ENCODE peak calls at places on chromosomes 16 and 17, in nine cellular contexts. One of them, this sample, is unnamed.

GRCh38 chr17:31427684-31428083 is 36.2 kb downstream of the RAB11FIP4 start:
- DNase-seq in NCI-H2081: no peak
- DNase-seq in stimulated activated CD4-positive, alpha-beta T cell treated with anti-CD3 and anti-CD28 coated beads, Interleukin-15, amount 100 ng/mL, for 24 hours: no peak
- DNase-seq in CD4-positive, alpha-beta T cell: no peak
- DNase-seq in MV-4-11: no peak
- DNase-seq in midbrain: no peak
- DNase-seq in pancreas: peak
- DNase-seq in T follicular helper cell: no peak
- DNase-seq in hepatocyte: no peak
- DNase-seq in this sample: no peak

GRCh38 chr17:58317421-58318064 is 11.1 kb downstream of the TSPOAP1 start:
- DNase-seq in NCI-H2081: peak
- DNase-seq in stimulated activated CD4-positive, alpha-beta T cell treated with anti-CD3 and anti-CD28 coated beads, Interleukin-15, amount 100 ng/mL, for 24 hours: peak
- DNase-seq in CD4-positive, alpha-beta T cell: peak
- DNase-seq in MV-4-11: no peak
- DNase-seq in midbrain: no peak
- DNase-seq in pancreas: peak
- DNase-seq in T follicular helper cell: peak
- DNase-seq in hepatocyte: peak
- DNase-seq in this sample: peak

GRCh38 chr16:1758923-1759322 is 12.4 kb downstream of the NME3 start:
- DNase-seq in NCI-H2081: no peak
- DNase-seq in stimulated activated CD4-positive, alpha-beta T cell treated with anti-CD3 and anti-CD28 coated beads, Interleukin-15, amount 100 ng/mL, for 24 hours: no peak
- DNase-seq in CD4-positive, alpha-beta T cell: no peak
- DNase-seq in MV-4-11: no peak
- DNase-seq in midbrain: no peak
- DNase-seq in pancreas: no peak
- DNase-seq in T follicular helper cell: no peak
- DNase-seq in hepatocyte: no peak
- DNase-seq in this sample: no peak

GRCh38 chr17:32516450-32516849 is 29.7 kb downstream of the CDK5R1 start:
- DNase-seq in NCI-H2081: no peak
- DNase-seq in stimulated activated CD4-positive, alpha-beta T cell treated with anti-CD3 and anti-CD28 coated beads, Interleukin-15, amount 100 ng/mL, for 24 hours: no peak
- DNase-seq in CD4-positive, alpha-beta T cell: no peak
- DNase-seq in MV-4-11: no peak
- DNase-seq in midbrain: no peak
- DNase-seq in pancreas: no peak
- DNase-seq in T follicular helper cell: no peak
- DNase-seq in hepatocyte: no peak
- DNase-seq in this sample: no peak

GRCh38 chr16:49341706-49342105 is 31.9 kb upstream of the C16orf78 start:
- DNase-seq in NCI-H2081: no peak
- DNase-seq in stimulated activated CD4-positive, alpha-beta T cell treated with anti-CD3 and anti-CD28 coated beads, Interleukin-15, amount 100 ng/mL, for 24 hours: no peak
- DNase-seq in CD4-positive, alpha-beta T cell: no peak
- DNase-seq in MV-4-11: no peak
- DNase-seq in midbrain: no peak
- DNase-seq in pancreas: no peak
- DNase-seq in T follicular helper cell: no peak
- DNase-seq in hepatocyte: no peak
- DNase-seq in this sample: no peak

GRCh38 chr17:41989702-41990419 is 23.3 kb downstream of the CNP start:
- DNase-seq in NCI-H2081: no peak
- DNase-seq in stimulated activated CD4-positive, alpha-beta T cell treated with anti-CD3 and anti-CD28 coated beads, Interleukin-15, amount 100 ng/mL, for 24 hours: no peak
- DNase-seq in CD4-positive, alpha-beta T cell: no peak
- DNase-seq in MV-4-11: no peak
- DNase-seq in midbrain: no peak
- DNase-seq in pancreas: no peak
- DNase-seq in T follicular helper cell: no peak
- DNase-seq in hepatocyte: peak
- DNase-seq in this sample: no peak

GRCh38 chr17:49959183-49959935 is 9.6 kb upstream of the DLX4 start:
- DNase-seq in NCI-H2081: no peak
- DNase-seq in stimulated activated CD4-positive, alpha-beta T cell treated with anti-CD3 and anti-CD28 coated beads, Interleukin-15, amount 100 ng/mL, for 24 hours: no peak
- DNase-seq in CD4-positive, alpha-beta T cell: no peak
- DNase-seq in MV-4-11: peak
- DNase-seq in midbrain: no peak
- DNase-seq in pancreas: no peak
- DNase-seq in T follicular helper cell: no peak
- DNase-seq in hepatocyte: no peak
- DNase-seq in this sample: no peak

GRCh38 chr17:79114455-79115301 is 40.1 kb downstream of the ENGASE start:
- DNase-seq in NCI-H2081: peak
- DNase-seq in stimulated activated CD4-positive, alpha-beta T cell treated with anti-CD3 and anti-CD28 coated beads, Interleukin-15, amount 100 ng/mL, for 24 hours: no peak
- DNase-seq in CD4-positive, alpha-beta T cell: no peak
- DNase-seq in MV-4-11: no peak
- DNase-seq in midbrain: no peak
- DNase-seq in pancreas: peak
- DNase-seq in T follicular helper cell: no peak
- DNase-seq in hepatocyte: peak
- DNase-seq in this sample: peak

GRCh38 chr16:75803753-75804152 is 77.5 kb upstream of the CPHXL start:
- DNase-seq in NCI-H2081: no peak
- DNase-seq in stimulated activated CD4-positive, alpha-beta T cell treated with anti-CD3 and anti-CD28 coated beads, Interleukin-15, amount 100 ng/mL, for 24 hours: no peak
- DNase-seq in CD4-positive, alpha-beta T cell: no peak
- DNase-seq in MV-4-11: no peak
- DNase-seq in midbrain: no peak
- DNase-seq in pancreas: no peak
- DNase-seq in T follicular helper cell: no peak
- DNase-seq in hepatocyte: no peak
- DNase-seq in this sample: no peak

GRCh38 chr16:30519120-30520049 is 7.0 kb downstream of the ZNF768 start:
- DNase-seq in NCI-H2081: no peak
- DNase-seq in stimulated activated CD4-positive, alpha-beta T cell treated with anti-CD3 and anti-CD28 coated beads, Interleukin-15, amount 100 ng/mL, for 24 hours: no peak
- DNase-seq in CD4-positive, alpha-beta T cell: no peak
- DNase-seq in MV-4-11: no peak
- DNase-seq in midbrain: no peak
- DNase-seq in pancreas: no peak
- DNase-seq in T follicular helper cell: no peak
- DNase-seq in hepatocyte: no peak
- DNase-seq in this sample: no peak

GRCh38 chr16:51562896-51563295 is 411.8 kb upstream of the SALL1 start:
- DNase-seq in NCI-H2081: no peak
- DNase-seq in stimulated activated CD4-positive, alpha-beta T cell treated with anti-CD3 and anti-CD28 coated beads, Interleukin-15, amount 100 ng/mL, for 24 hours: no peak
- DNase-seq in CD4-positive, alpha-beta T cell: no peak
- DNase-seq in MV-4-11: peak
- DNase-seq in midbrain: no peak
- DNase-seq in pancreas: no peak
- DNase-seq in T follicular helper cell: no peak
- DNase-seq in hepatocyte: no peak
- DNase-seq in this sample: no peak

GRCh38 chr16:57145964-57146647 is 39.7 kb downstream of the PSME3IP1 start:
- DNase-seq in NCI-H2081: no peak
- DNase-seq in stimulated activated CD4-positive, alpha-beta T cell treated with anti-CD3 and anti-CD28 coated beads, Interleukin-15, amount 100 ng/mL, for 24 hours: no peak
- DNase-seq in CD4-positive, alpha-beta T cell: no peak
- DNase-seq in MV-4-11: peak
- DNase-seq in midbrain: no peak
- DNase-seq in pancreas: no peak
- DNase-seq in T follicular helper cell: no peak
- DNase-seq in hepatocyte: no peak
- DNase-seq in this sample: no peak

GRCh38 chr16:11114366-11115164 is 141.4 kb downstream of the SOCS1 start:
- DNase-seq in NCI-H2081: no peak
- DNase-seq in stimulated activated CD4-positive, alpha-beta T cell treated with anti-CD3 and anti-CD28 coated beads, Interleukin-15, amount 100 ng/mL, for 24 hours: peak
- DNase-seq in CD4-positive, alpha-beta T cell: no peak
- DNase-seq in MV-4-11: peak
- DNase-seq in midbrain: no peak
- DNase-seq in pancreas: no peak
- DNase-seq in T follicular helper cell: no peak
- DNase-seq in hepatocyte: no peak
- DNase-seq in this sample: no peak

GRCh38 chr17:4501295-4501949 is 2.7 kb downstream of the SPNS2 start:
- DNase-seq in NCI-H2081: no peak
- DNase-seq in stimulated activated CD4-positive, alpha-beta T cell treated with anti-CD3 and anti-CD28 coated beads, Interleukin-15, amount 100 ng/mL, for 24 hours: no peak
- DNase-seq in CD4-positive, alpha-beta T cell: no peak
- DNase-seq in MV-4-11: no peak
- DNase-seq in midbrain: no peak
- DNase-seq in pancreas: no peak
- DNase-seq in T follicular helper cell: no peak
- DNase-seq in hepatocyte: no peak
- DNase-seq in this sample: no peak

GRCh38 chr16:23274968-23275367 is 27.1 kb upstream of the SCNN1B start:
- DNase-seq in NCI-H2081: no peak
- DNase-seq in stimulated activated CD4-positive, alpha-beta T cell treated with anti-CD3 and anti-CD28 coated beads, Interleukin-15, amount 100 ng/mL, for 24 hours: no peak
- DNase-seq in CD4-positive, alpha-beta T cell: no peak
- DNase-seq in MV-4-11: no peak
- DNase-seq in midbrain: no peak
- DNase-seq in pancreas: no peak
- DNase-seq in T follicular helper cell: no peak
- DNase-seq in hepatocyte: no peak
- DNase-seq in this sample: no peak

GRCh38 chr17:50556803-50557202 is 3.7 kb upstream of the CACNA1G start:
- DNase-seq in NCI-H2081: no peak
- DNase-seq in stimulated activated CD4-positive, alpha-beta T cell treated with anti-CD3 and anti-CD28 coated beads, Interleukin-15, amount 100 ng/mL, for 24 hours: no peak
- DNase-seq in CD4-positive, alpha-beta T cell: no peak
- DNase-seq in MV-4-11: no peak
- DNase-seq in midbrain: no peak
- DNase-seq in pancreas: no peak
- DNase-seq in T follicular helper cell: no peak
- DNase-seq in hepatocyte: no peak
- DNase-seq in this sample: peak

GRCh38 chr17:5509482-5509881 is 23.1 kb downstream of the MIS12 start:
- DNase-seq in NCI-H2081: no peak
- DNase-seq in stimulated activated CD4-positive, alpha-beta T cell treated with anti-CD3 and anti-CD28 coated beads, Interleukin-15, amount 100 ng/mL, for 24 hours: no peak
- DNase-seq in CD4-positive, alpha-beta T cell: no peak
- DNase-seq in MV-4-11: no peak
- DNase-seq in midbrain: no peak
- DNase-seq in pancreas: no peak
- DNase-seq in T follicular helper cell: no peak
- DNase-seq in hepatocyte: no peak
- DNase-seq in this sample: no peak